ENCODE peak calls at places on chromosomes 5 and 9, in four cellular contexts. O is GM12891, Y is GM12878, G is K562. C is an unnamed sample.

GRCh38 chr5:41815663-41816062 is 54.6 kb downstream of the OXCT1 start:
- DNase-seq in O (no peak), Y (no peak), G (no peak), C (no peak)

GRCh38 chr5:143739741-143740140 is 72.2 kb upstream of the HMHB1 start:
- DNase-seq in O (no peak), Y (no peak), G (no peak), C (no peak)

GRCh38 chr5:148849461-148849860 is 23.1 kb downstream of the ADRB2 start:
- DNase-seq in O (no peak), Y (no peak), G (no peak), C (no peak)

GRCh38 chr9:128540630-128541355 is 11.6 kb upstream of the SPTAN1 start:
- DNase-seq in O (no peak), Y (no peak), G (no peak), C (peak; percentile 54)

GRCh38 chr5:28926422-28926821 is 1888.0 kb upstream of the CDH9 start:
- DNase-seq in O (no peak), Y (no peak), G (no peak), C (no peak)

GRCh38 chr9:3936520-3937235 is 363.2 kb downstream of the GLIS3 start:
- DNase-seq in O (no peak), Y (no peak), G (no peak), C (no peak)

GRCh38 chr5:122063836-122064235 is 14.2 kb downstream of the LOX start:
- DNase-seq in O (no peak), Y (no peak), G (no peak), C (no peak)

GRCh38 chr5:105905392-105905791 is 1765.3 kb downstream of the EFNA5 start:
- DNase-seq in O (no peak), Y (no peak), G (no peak), C (no peak)

GRCh38 chr5:139709587-139710369 is 61.6 kb downstream of the CXXC5 start:
- DNase-seq in O (no peak), Y (no peak), G (peak; percentile 64), C (no peak)

GRCh38 chr5:178477224-178478201 is 112.7 kb downstream of the COL23A1 start:
- DNase-seq in O (no peak), Y (no peak), G (no peak), C (peak; percentile 95)

GRCh38 chr9:92377904-92378303 is 26.5 kb downstream of the OGN start:
- DNase-seq in O (no peak), Y (no peak), G (peak; percentile 11), C (no peak)

GRCh38 chr9:114925039-114925438 is 5.4 kb downstream of the TNFSF8 start:
- DNase-seq in O (no peak), Y (no peak), G (no peak), C (no peak)

GRCh38 chr5:160263326-160263850 is 34.1 kb downstream of the FABP6 start:
- DNase-seq in O (no peak), Y (no peak), G (no peak), C (no peak)

GRCh38 chr5:177426566-177427210 is at the start of gene GRK6:
- DNase-seq in O (no peak), Y (no peak), G (peak; percentile 95), C (peak; percentile 65)

GRCh38 chr5:136295914-136296313 is 69.4 kb downstream of the TRPC7 start:
- DNase-seq in O (no peak), Y (no peak), G (no peak), C (no peak)

GRCh38 chr5:65305913-65306312 is 175.8 kb downstream of the ADAMTS6 start:
- DNase-seq in O (no peak), Y (no peak), G (no peak), C (no peak)

GRCh38 chr5:180632768-180633167 is 16.6 kb downstream of the FLT4 start:
- DNase-seq in O (no peak), Y (no peak), G (no peak), C (no peak)

GRCh38 chr5:160166069-160166972 is 47.1 kb upstream of the PWWP2A start:
- DNase-seq in O (no peak), Y (no peak), G (no peak), C (no peak)

GRCh38 chr5:139514486-139514856 is 31.9 kb upstream of the STING1 start:
- DNase-seq in O (no peak), Y (no peak), G (no peak), C (no peak)

GRCh38 chr5:57566914-57567313 is 84.3 kb upstream of the ACTBL2 start:
- DNase-seq in O (no peak), Y (no peak), G (no peak), C (no peak)

GRCh38 chr9:107175039-107175438 is 108.0 kb upstream of the RAD23B start:
- DNase-seq in O (no peak), Y (no peak), G (no peak), C (no peak)

GRCh38 chr5:140345919-140346347 is 470 bp downstream of the HBEGF start:
- DNase-seq in O (peak; percentile 37), Y (no peak), G (peak; percentile 62), C (no peak)

GRCh38 chr9:93308676-93309075 is 124.7 kb downstream of the WNK2 start:
- DNase-seq in O (no peak), Y (no peak), G (no peak), C (no peak)

GRCh38 chr9:134992755-134993124 is 75.0 kb upstream of the FCN1 start:
- DNase-seq in O (no peak), Y (no peak), G (no peak), C (no peak)

GRCh38 chr5:135015942-135016341 is 18.1 kb downstream of the PITX1 start:
- DNase-seq in O (no peak), Y (no peak), G (no peak), C (no peak)

GRCh38 chr9:78601957-78602565 is 305.1 kb downstream of the PSAT1 start:
- DNase-seq in O (no peak), Y (no peak), G (peak; percentile 17), C (no peak)

GRCh38 chr5:35832757-35833156 is 23.9 kb upstream of the IL7R start:
- DNase-seq in O (no peak), Y (no peak), G (no peak), C (no peak)

GRCh38 chr5:110634475-110634874 is 92.0 kb downstream of the TMEM232 start:
- DNase-seq in O (no peak), Y (no peak), G (no peak), C (no peak)

GRCh38 chr5:60504342-60504741 is 195.6 kb downstream of the DEPDC1B start:
- DNase-seq in O (no peak), Y (peak; percentile 51), G (no peak), C (no peak)

GRCh38 chr9:68794898-68795297 is 89.9 kb downstream of the PIP5K1B start:
- DNase-seq in O (no peak), Y (no peak), G (peak; percentile 7), C (no peak)

GRCh38 chr5:6710551-6711318 is 2.5 kb upstream of the TENT4A start:
- DNase-seq in O (no peak), Y (no peak), G (no peak), C (no peak)

DNA sequence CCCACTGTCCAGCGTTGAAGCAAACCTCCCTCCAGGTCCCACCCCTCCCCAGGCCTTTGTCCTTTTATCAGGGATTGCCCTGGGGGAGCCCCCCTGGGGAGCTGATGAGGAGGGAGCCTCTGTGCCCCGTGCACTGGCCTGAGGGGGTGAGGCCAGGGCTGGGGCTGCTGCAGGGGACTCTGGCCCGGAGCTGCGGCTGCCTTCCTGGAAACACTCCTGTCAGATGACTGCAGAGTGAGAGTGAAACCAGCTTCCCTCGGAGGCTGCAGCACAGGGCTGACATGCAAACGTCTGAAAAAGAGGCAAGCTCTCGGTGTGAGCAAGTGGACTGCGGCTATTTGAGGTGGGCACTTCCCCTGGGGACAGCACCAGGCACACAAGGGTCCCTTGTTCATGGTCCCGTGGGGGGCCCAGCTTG is 4.6 kb upstream of the TRAF2 start:
- DNase-seq in O (peak; percentile 72), Y (peak; percentile 40), G (no peak), C (peak; percentile 15)
- TF ChIP-seq POLR2AphosphoS5 in O (no peak), Y (peak; percentile 16), G (no peak), C (no peak)

DNA sequence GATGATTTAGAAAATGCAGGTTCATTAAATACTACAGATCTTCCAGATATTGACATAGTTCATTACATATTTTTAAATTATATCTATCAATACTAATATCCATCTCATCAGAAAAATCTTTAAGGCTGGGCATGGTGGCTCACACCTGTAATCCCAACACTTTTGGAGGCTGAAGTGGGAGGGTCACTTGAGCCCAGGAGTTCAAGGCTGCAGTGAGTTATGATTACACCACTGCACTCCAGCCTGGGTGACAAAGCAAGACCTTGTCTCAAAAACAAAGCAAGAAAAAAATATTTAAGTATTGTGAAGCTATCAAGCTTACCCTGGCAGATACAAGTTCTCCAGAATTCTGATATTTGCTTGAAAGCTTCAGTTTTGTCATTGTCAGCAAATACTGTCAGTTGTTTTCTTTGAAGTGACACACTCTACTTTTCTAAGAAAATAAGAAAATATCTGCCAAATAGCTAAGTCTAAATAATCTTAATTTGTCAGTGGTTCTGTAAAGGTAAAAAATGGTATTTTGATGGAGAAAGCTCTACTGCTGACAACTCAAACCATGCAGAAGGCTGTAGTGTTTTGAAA is 14.9 kb downstream of the LYRM7 start:
- DNase-seq in O (no peak), Y (no peak), G (no peak), C (no peak)
- TF ChIP-seq SPI1 in O (no peak), Y (no peak), G (no peak), C (no peak)

DNA sequence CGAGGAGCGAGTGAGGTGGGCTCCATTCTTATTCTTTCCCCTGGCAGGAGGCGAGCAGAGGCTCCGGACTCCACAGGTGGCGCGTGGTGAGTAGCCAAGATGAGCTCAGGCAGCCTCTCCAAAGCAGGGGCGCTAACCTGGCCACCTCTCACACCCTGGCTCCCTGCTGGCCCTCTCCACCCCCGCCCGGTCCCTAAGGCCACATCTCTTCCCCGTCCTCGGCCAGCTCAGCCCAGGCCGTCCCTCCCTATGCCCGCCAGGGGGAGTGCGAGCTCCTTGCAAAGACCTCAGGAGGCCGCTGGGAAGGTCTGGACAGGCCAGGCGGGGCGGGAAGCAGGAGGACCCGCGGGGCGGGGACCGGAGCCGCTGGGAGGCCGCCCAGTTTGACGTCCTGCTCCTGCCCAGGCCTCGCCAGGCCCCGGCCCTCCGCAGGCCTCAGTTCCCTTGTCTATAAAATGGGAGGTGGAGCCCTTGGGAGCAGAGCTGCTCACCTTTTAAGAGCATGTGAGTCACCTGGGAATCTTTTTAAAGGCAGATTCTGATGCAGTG is 46.3 kb upstream of the GGTA1 start:
- DNase-seq in O (peak; percentile 94), Y (no peak), G (peak; percentile 95), C (peak; percentile 83)
- TF ChIP-seq POLR2AphosphoS5 in O (no peak), Y (no peak), G (no peak), C (no peak)

DNA sequence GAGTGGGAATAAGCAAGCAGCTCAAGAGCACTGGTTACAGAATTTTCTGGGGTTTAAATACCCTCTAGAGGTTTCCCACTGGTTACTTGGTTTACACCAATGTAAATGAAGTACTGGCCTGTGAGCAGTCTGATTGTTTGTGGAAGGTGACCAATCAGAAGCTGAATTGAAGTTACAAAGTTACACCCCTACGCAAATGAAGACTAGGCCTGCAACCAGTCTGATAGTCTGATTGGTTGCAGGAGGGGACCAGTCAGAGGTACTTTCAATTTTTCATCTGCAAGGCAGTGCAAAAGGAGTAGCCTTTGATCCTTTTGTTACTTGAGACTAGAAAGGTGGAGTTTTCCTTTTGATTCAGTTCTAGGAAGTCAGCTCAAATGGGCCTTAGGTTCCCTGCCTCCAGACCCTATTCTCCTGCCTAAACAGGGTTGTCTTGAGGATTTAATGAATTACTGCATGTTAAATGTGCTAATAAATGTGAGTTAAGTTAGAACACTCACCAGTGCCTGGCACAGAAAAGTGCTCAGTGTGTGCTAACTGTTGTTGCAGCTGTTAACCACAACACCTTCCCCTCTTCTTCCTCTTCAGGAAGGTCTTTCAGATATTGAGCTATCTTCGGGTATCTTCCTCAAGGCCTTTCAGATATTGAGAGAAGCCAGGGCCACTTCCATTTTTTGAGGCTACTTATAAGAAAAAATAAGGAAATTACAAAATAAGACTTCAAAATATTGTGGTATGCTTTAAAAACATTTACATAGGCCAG is 32.1 kb upstream of the CLINT1 start:
- DNase-seq in O (no peak), Y (no peak), G (no peak), C (peak; percentile 80)
- TF ChIP-seq SPI1 in O (no peak), Y (no peak), G (no peak), C (peak; percentile 45)

C was measured in HL-60.